ENCODE peak calls at places on chromosome 2, in four cellular contexts. I is G401; S is stimulated activated CD4-positive, alpha-beta T cell treated with anti-CD3 and anti-CD28 coated beads, Interleukin-15, amount 100 ng/mL, for 24 hours; K is coronary artery. X is an unnamed sample.

GRCh38 chr2:219569041-219569440 is 2.3 kb downstream of the OBSL1 start:
- DNase-seq in I (no peak), S (no peak), K (no peak), X (no peak)

GRCh38 chr2:234970467-234970866 is 18.6 kb downstream of the SH3BP4 start:
- DNase-seq in I (no peak), S (no peak), K (no peak), X (no peak)

GRCh38 chr2:149330127-149331022 is at the start of gene LYPD6:
- DNase-seq in I (peak), S (peak), K (no peak), X (peak)

GRCh38 chr2:45755585-45756330 is 104.3 kb downstream of the PRKCE start:
- DNase-seq in I (no peak), S (no peak), K (no peak), X (no peak)

GRCh38 chr2:219645631-219646527 is 18.4 kb downstream of the SLC4A3 start:
- DNase-seq in I (no peak), S (no peak), K (no peak), X (no peak)

GRCh38 chr2:210558708-210559107 is 2.3 kb downstream of the CPS1 start:
- DNase-seq in I (no peak), S (no peak), K (no peak), X (no peak)

GRCh38 chr2:20603791-20604190 is 47.1 kb downstream of the HS1BP3 start:
- DNase-seq in I (no peak), S (no peak), K (no peak), X (no peak)

GRCh38 chr2:16175247-16175825 is 235.0 kb downstream of the MYCN start:
- DNase-seq in I (peak), S (no peak), K (no peak), X (no peak)

X was measured in D721Med.